ENCODE peak calls at places on chromosomes 5 and 9, in seven cellular contexts. One of them, this sample, is unnamed.
A peak's percentile ranks its signal among the peaks of the same experiment; 100 is the strongest.

GRCh38 chr9:126558051-126558665 is 55.6 kb upstream of the LMX1B start:
- DNase-seq in cardiac muscle cell: peak; percentile 54
- DNase-seq in iris pigment epithelial cell: peak; percentile 14
- DNase-seq in MM.1S: peak; percentile 74
- DNase-seq in T-helper 22 cell: peak; percentile 22
- DNase-seq in naive thymus-derived CD4-positive, alpha-beta T cell: peak; percentile 64
- DNase-seq in HFFc6: peak; percentile 2
- DNase-seq in this sample: peak; percentile 6

GRCh38 chr5:92567831-92568450 is 1013.1 kb downstream of the NR2F1-AS1 start:
- DNase-seq in cardiac muscle cell: no peak
- DNase-seq in iris pigment epithelial cell: no peak
- DNase-seq in MM.1S: no peak
- DNase-seq in T-helper 22 cell: no peak
- DNase-seq in naive thymus-derived CD4-positive, alpha-beta T cell: no peak
- DNase-seq in HFFc6: no peak
- DNase-seq in this sample: no peak

GRCh38 chr9:76901801-76902200 is 4.1 kb downstream of the PRUNE2 start:
- DNase-seq in cardiac muscle cell: no peak
- DNase-seq in iris pigment epithelial cell: no peak
- DNase-seq in MM.1S: no peak
- DNase-seq in T-helper 22 cell: no peak
- DNase-seq in naive thymus-derived CD4-positive, alpha-beta T cell: no peak
- DNase-seq in HFFc6: no peak
- DNase-seq in this sample: no peak

GRCh38 chr5:121138495-121138907 is 674.4 kb downstream of the PRR16 start:
- DNase-seq in cardiac muscle cell: no peak
- DNase-seq in iris pigment epithelial cell: peak; percentile 38
- DNase-seq in MM.1S: no peak
- DNase-seq in T-helper 22 cell: no peak
- DNase-seq in naive thymus-derived CD4-positive, alpha-beta T cell: no peak
- DNase-seq in HFFc6: no peak
- DNase-seq in this sample: no peak

GRCh38 chr5:99815-100214 is 7.8 kb downstream of the PLEKHG4B start:
- DNase-seq in cardiac muscle cell: no peak
- DNase-seq in iris pigment epithelial cell: no peak
- DNase-seq in MM.1S: no peak
- DNase-seq in T-helper 22 cell: no peak
- DNase-seq in naive thymus-derived CD4-positive, alpha-beta T cell: no peak
- DNase-seq in HFFc6: no peak
- DNase-seq in this sample: no peak

GRCh38 chr9:124779368-124780059 is 2.6 kb downstream of the OLFML2A start:
- DNase-seq in cardiac muscle cell: peak; percentile 80
- DNase-seq in iris pigment epithelial cell: peak; percentile 96
- DNase-seq in MM.1S: no peak
- DNase-seq in T-helper 22 cell: no peak
- DNase-seq in naive thymus-derived CD4-positive, alpha-beta T cell: peak; percentile 6
- DNase-seq in HFFc6: peak; percentile 76
- DNase-seq in this sample: peak; percentile 93

GRCh38 chr5:127353761-127354160 is 63.2 kb downstream of the MEGF10 start:
- DNase-seq in cardiac muscle cell: no peak
- DNase-seq in iris pigment epithelial cell: no peak
- DNase-seq in MM.1S: no peak
- DNase-seq in T-helper 22 cell: no peak
- DNase-seq in naive thymus-derived CD4-positive, alpha-beta T cell: no peak
- DNase-seq in HFFc6: no peak
- DNase-seq in this sample: no peak

GRCh38 chr9:17135578-17135904 is 701 bp downstream of the CNTLN start:
- DNase-seq in cardiac muscle cell: peak; percentile 23
- DNase-seq in iris pigment epithelial cell: peak; percentile 14
- DNase-seq in MM.1S: peak; percentile 17
- DNase-seq in T-helper 22 cell: no peak
- DNase-seq in naive thymus-derived CD4-positive, alpha-beta T cell: no peak
- DNase-seq in HFFc6: peak; percentile 4
- DNase-seq in this sample: peak; percentile 9

GRCh38 chr9:73782166-73782565 is 630.5 kb downstream of the ANXA1 start:
- DNase-seq in cardiac muscle cell: peak; percentile 74
- DNase-seq in iris pigment epithelial cell: peak; percentile 89
- DNase-seq in MM.1S: no peak
- DNase-seq in T-helper 22 cell: no peak
- DNase-seq in naive thymus-derived CD4-positive, alpha-beta T cell: no peak
- DNase-seq in HFFc6: no peak
- DNase-seq in this sample: no peak

GRCh38 chr5:106522296-106522695 is 1148.4 kb downstream of the EFNA5 start:
- DNase-seq in cardiac muscle cell: no peak
- DNase-seq in iris pigment epithelial cell: peak; percentile 6
- DNase-seq in MM.1S: no peak
- DNase-seq in T-helper 22 cell: no peak
- DNase-seq in naive thymus-derived CD4-positive, alpha-beta T cell: no peak
- DNase-seq in HFFc6: no peak
- DNase-seq in this sample: peak; percentile 2

GRCh38 chr5:150158170-150158949 is 2.7 kb upstream of the PDGFRB start:
- DNase-seq in cardiac muscle cell: peak; percentile 69
- DNase-seq in iris pigment epithelial cell: peak; percentile 47
- DNase-seq in MM.1S: no peak
- DNase-seq in T-helper 22 cell: no peak
- DNase-seq in naive thymus-derived CD4-positive, alpha-beta T cell: no peak
- DNase-seq in HFFc6: no peak
- DNase-seq in this sample: no peak

GRCh38 chr5:111935835-111936234 is 178.8 kb upstream of the NREP start:
- DNase-seq in cardiac muscle cell: no peak
- DNase-seq in iris pigment epithelial cell: no peak
- DNase-seq in MM.1S: no peak
- DNase-seq in T-helper 22 cell: no peak
- DNase-seq in naive thymus-derived CD4-positive, alpha-beta T cell: no peak
- DNase-seq in HFFc6: no peak
- DNase-seq in this sample: peak; percentile 56

GRCh38 chr9:71763752-71764332 is 4.5 kb downstream of the CEMIP2 start:
- DNase-seq in cardiac muscle cell: peak; percentile 39
- DNase-seq in iris pigment epithelial cell: peak; percentile 43
- DNase-seq in MM.1S: no peak
- DNase-seq in T-helper 22 cell: no peak
- DNase-seq in naive thymus-derived CD4-positive, alpha-beta T cell: no peak
- DNase-seq in HFFc6: peak; percentile 75
- DNase-seq in this sample: no peak

GRCh38 chr5:143014017-143014651 is 244.0 kb downstream of the ARHGAP26 start:
- DNase-seq in cardiac muscle cell: peak; percentile 22
- DNase-seq in iris pigment epithelial cell: no peak
- DNase-seq in MM.1S: no peak
- DNase-seq in T-helper 22 cell: no peak
- DNase-seq in naive thymus-derived CD4-positive, alpha-beta T cell: peak; percentile 38
- DNase-seq in HFFc6: no peak
- DNase-seq in this sample: no peak

GRCh38 chr9:108543251-108543768 is 312.5 kb downstream of the ACTL7B start:
- DNase-seq in cardiac muscle cell: no peak
- DNase-seq in iris pigment epithelial cell: no peak
- DNase-seq in MM.1S: no peak
- DNase-seq in T-helper 22 cell: no peak
- DNase-seq in naive thymus-derived CD4-positive, alpha-beta T cell: no peak
- DNase-seq in HFFc6: peak; percentile 37
- DNase-seq in this sample: no peak

GRCh38 chr5:151196556-151197290 is 27.2 kb downstream of the CCDC69 start:
- DNase-seq in cardiac muscle cell: no peak
- DNase-seq in iris pigment epithelial cell: no peak
- DNase-seq in MM.1S: peak; percentile 81
- DNase-seq in T-helper 22 cell: no peak
- DNase-seq in naive thymus-derived CD4-positive, alpha-beta T cell: peak; percentile 7
- DNase-seq in HFFc6: no peak
- DNase-seq in this sample: no peak

GRCh38 chr5:58582004-58582403 is 871 bp upstream of the RAB3C start:
- DNase-seq in cardiac muscle cell: peak; percentile 0
- DNase-seq in iris pigment epithelial cell: no peak
- DNase-seq in MM.1S: no peak
- DNase-seq in T-helper 22 cell: no peak
- DNase-seq in naive thymus-derived CD4-positive, alpha-beta T cell: no peak
- DNase-seq in HFFc6: no peak
- DNase-seq in this sample: no peak